ENCODE peak calls at places on chromosomes 4 and X, in four cellular contexts. S is A549, K is HepG2, H is K562. Q is an unnamed sample.

GRCh38 chrX:6729581-6729980 is 194.7 kb upstream of the VCX3A start:
- DNase-seq in S (no peak), K (no peak), H (no peak), Q (no peak)

GRCh38 chrX:14027031-14027430 is 2.7 kb downstream of the GEMIN8 start:
- DNase-seq in S (no peak), K (no peak), H (no peak), Q (peak)

GRCh38 chr4:186159613-186160012 is 31.8 kb upstream of the CYP4V2 start:
- DNase-seq in S (no peak), K (no peak), H (no peak), Q (no peak)

GRCh38 chrX:2243913-2244460 is 256.8 kb downstream of the DHRSX start:
- DNase-seq in S (no peak), K (no peak), H (peak), Q (no peak)

GRCh38 chr4:96465834-96466233 is 625.9 kb downstream of the PDHA2 start:
- DNase-seq in S (no peak), K (no peak), H (no peak), Q (no peak)

GRCh38 chrX:34559325-34559724 is 97.8 kb downstream of the TMEM47 start:
- DNase-seq in S (no peak), K (no peak), H (no peak), Q (peak)

GRCh38 chr4:169164669-169165415 is 105.9 kb downstream of the SH3RF1 start:
- DNase-seq in S (no peak), K (no peak), H (no peak), Q (no peak)

GRCh38 chrX:2311483-2311882 is 189.3 kb downstream of the DHRSX start:
- DNase-seq in S (no peak), K (no peak), H (no peak), Q (no peak)

GRCh38 chrX:47704736-47705135 is 45.8 kb upstream of the UXT start:
- DNase-seq in S (no peak), K (no peak), H (no peak), Q (no peak)

GRCh38 chrX:47706575-47706974 is 47.6 kb upstream of the UXT start:
- DNase-seq in S (no peak), K (no peak), H (no peak), Q (no peak)

GRCh38 chrX:47707031-47707780 is 48.2 kb upstream of the UXT start:
- DNase-seq in S (no peak), K (no peak), H (peak), Q (no peak)
- TF ChIP-seq MYC in S (no peak), K (no peak), H (no peak), Q (no peak)

GRCh38 chr4:151227731-151228130 is 49.2 kb upstream of the PRSS48 start:
- DNase-seq in S (no peak), K (no peak), H (no peak), Q (no peak)
- H3K4me3 ChIP-seq in S (no peak), K (no peak), H (no peak), Q (no peak)

DNA sequence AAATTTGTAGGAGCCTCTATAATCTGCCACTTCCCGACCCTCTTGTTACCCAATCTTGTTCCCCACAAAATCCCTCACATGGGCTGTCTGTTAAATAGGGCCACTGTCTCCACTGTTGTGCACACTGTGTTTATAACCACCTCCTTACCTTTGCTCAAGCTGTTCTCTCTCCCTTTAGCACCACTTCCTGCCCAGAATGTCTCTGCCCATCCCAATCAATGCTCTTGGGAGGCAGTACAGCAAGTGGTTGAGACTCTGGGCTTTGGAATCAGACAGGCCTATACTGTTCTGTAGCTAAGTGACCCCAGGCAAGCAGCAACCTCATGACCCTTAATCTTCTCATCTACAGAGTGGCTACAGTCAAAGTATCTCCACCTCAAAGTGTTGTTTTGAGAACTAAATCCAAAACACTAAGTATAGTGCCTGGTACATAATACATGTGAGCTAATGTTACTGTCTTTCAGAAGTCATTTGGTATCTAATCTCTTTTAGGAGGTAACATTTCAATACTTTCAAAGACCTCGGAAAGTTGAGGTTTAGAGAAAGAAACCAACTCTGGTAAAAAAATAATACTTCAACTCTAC is 3.8 kb upstream of the TXK start:
- DNase-seq in S (no peak), K (no peak), H (no peak), Q (no peak)
- TF ChIP-seq MYC in S (no peak), K (no peak), H (no peak), Q (no peak)

GRCh38 chr4:24640433-24640832 is 56.1 kb upstream of the DHX15 start:
- DNase-seq in S (no peak), K (no peak), H (peak), Q (no peak)
- H3K4me3 ChIP-seq in S (no peak), K (no peak), H (no peak), Q (no peak)

DNA sequence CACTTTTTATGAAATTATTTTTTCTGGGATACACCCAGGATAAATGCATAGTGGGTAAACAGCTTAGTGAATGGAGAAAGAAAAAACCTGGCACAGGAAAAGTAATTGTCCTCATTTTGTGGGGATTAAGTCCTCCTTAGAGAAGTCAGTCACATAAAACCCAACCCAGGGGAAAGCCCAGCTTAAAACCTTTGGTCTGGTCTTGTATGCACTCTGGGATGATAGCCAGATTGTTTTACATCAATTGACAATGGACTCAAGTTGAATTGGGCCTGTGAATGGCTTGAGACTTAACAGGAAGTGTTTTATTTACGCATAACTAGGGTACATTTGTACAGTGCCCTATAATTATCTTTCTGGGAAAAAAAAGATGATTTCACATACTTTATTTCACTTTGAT is 561.3 kb upstream of the GRIA3 start:
- DNase-seq in S (no peak), K (no peak), H (no peak), Q (no peak)
- TF ChIP-seq MYC in S (no peak), K (no peak), H (no peak), Q (no peak)